ENCODE peak calls at places on chromosome 15, in nine cellular contexts. Z is stimulated activated CD4-positive, alpha-beta T cell treated with anti-CD3 and anti-CD28 coated beads, TNF-alpha, amount 100 ng/mL, for 4 hours; V is dermis blood vessel endothelial cell; O is cardiac fibroblast; M is HS-5; G is EL; H is activated gamma-delta T cell treated with anti-CD3 and anti-CD28 coated beads, Interleukin-2, amount 50 U/mL, for 16 hours; N is heart right ventricle; K is ACHN. I is an unnamed sample.

GRCh38 chr15:57085267-57085666 is 166.8 kb downstream of the TCF12 start:
- DNase-seq in Z (no peak), V (peak; percentile 24), O (peak; percentile 22), M (no peak), G (no peak), H (no peak), N (no peak), K (no peak), I (no peak)

GRCh38 chr15:53453253-53454105 is 306.0 kb downstream of the WDR72 start:
- DNase-seq in Z (no peak), V (no peak), O (no peak), M (no peak), G (no peak), H (no peak), N (no peak), K (no peak), I (no peak)

GRCh38 chr15:43880406-43881184 is 53.8 kb downstream of the WDR76 start:
- DNase-seq in Z (no peak), V (no peak), O (peak; percentile 17), M (no peak), G (no peak), H (no peak), N (no peak), K (no peak), I (no peak)

GRCh38 chr15:93428135-93428534 is 339.1 kb upstream of the RGMA start:
- DNase-seq in Z (no peak), V (no peak), O (no peak), M (no peak), G (no peak), H (no peak), N (no peak), K (no peak), I (no peak)

GRCh38 chr15:29037997-29038700 is 152.4 kb downstream of the APBA2 start:
- DNase-seq in Z (no peak), V (no peak), O (no peak), M (no peak), G (no peak), H (no peak), N (no peak), K (no peak), I (no peak)

GRCh38 chr15:100704281-100705055 is 102.1 kb downstream of the ASB7 start:
- DNase-seq in Z (no peak), V (peak; percentile 47), O (peak; percentile 93), M (peak; percentile 77), G (peak; percentile 85), H (no peak), N (no peak), K (no peak), I (no peak)

GRCh38 chr15:42155546-42156265 is 730 bp downstream of the PLA2G4F start:
- DNase-seq in Z (no peak), V (no peak), O (no peak), M (no peak), G (no peak), H (no peak), N (no peak), K (no peak), I (no peak)

GRCh38 chr15:60299452-60300047 is 98.2 kb downstream of the ANXA2 start:
- DNase-seq in Z (no peak), V (peak; percentile 35), O (peak; percentile 15), M (no peak), G (peak; percentile 43), H (no peak), N (no peak), K (no peak), I (peak; percentile 29)

GRCh38 chr15:95286316-95286880 is 1044.1 kb upstream of the NR2F2 start:
- DNase-seq in Z (no peak), V (no peak), O (no peak), M (no peak), G (no peak), H (no peak), N (no peak), K (no peak), I (no peak)

GRCh38 chr15:39795486-39795885 is 12.8 kb upstream of the FSIP1 start:
- DNase-seq in Z (no peak), V (no peak), O (no peak), M (no peak), G (no peak), H (no peak), N (no peak), K (no peak), I (no peak)

GRCh38 chr15:77029166-77030041 is 34.5 kb downstream of the PSTPIP1 start:
- DNase-seq in Z (no peak), V (no peak), O (no peak), M (no peak), G (no peak), H (no peak), N (no peak), K (no peak), I (peak; percentile 21)

GRCh38 chr15:31782951-31783350 is 247.4 kb upstream of the CHRNA7 start:
- DNase-seq in Z (no peak), V (no peak), O (no peak), M (no peak), G (no peak), H (no peak), N (no peak), K (no peak), I (no peak)

GRCh38 chr15:82139823-82140268 is 94.0 kb upstream of the MEX3B start:
- DNase-seq in Z (no peak), V (peak; percentile 72), O (peak; percentile 80), M (no peak), G (peak; percentile 64), H (no peak), N (no peak), K (peak; percentile 69), I (no peak)

GRCh38 chr15:100284191-100284590 is 57.6 kb downstream of the ADAMTS17 start:
- DNase-seq in Z (no peak), V (no peak), O (no peak), M (no peak), G (no peak), H (no peak), N (no peak), K (no peak), I (no peak)

GRCh38 chr15:84079885-84080777 is 155.4 kb upstream of the GOLGA6L4 start:
- DNase-seq in Z (no peak), V (peak; percentile 2), O (peak; percentile 25), M (no peak), G (peak; percentile 6), H (peak; percentile 4), N (peak; percentile 19), K (peak; percentile 33), I (peak; percentile 38)

GRCh38 chr15:69357773-69358765 is 56.1 kb upstream of the KIF23 start:
- DNase-seq in Z (no peak), V (no peak), O (peak; percentile 19), M (no peak), G (no peak), H (no peak), N (no peak), K (no peak), I (no peak)

GRCh38 chr15:76328962-76329361 is 7.6 kb upstream of the ISL2 start:
- DNase-seq in Z (no peak), V (no peak), O (peak; percentile 55), M (no peak), G (peak; percentile 46), H (no peak), N (no peak), K (peak; percentile 67), I (no peak)

GRCh38 chr15:47331796-47332480 is 385.4 kb upstream of the SEMA6D start:
- DNase-seq in Z (no peak), V (no peak), O (peak; percentile 59), M (no peak), G (no peak), H (no peak), N (no peak), K (no peak), I (no peak)

GRCh38 chr15:85785887-85786777 is 8.6 kb downstream of the KLHL25 start:
- DNase-seq in Z (no peak), V (peak; percentile 56), O (peak; percentile 56), M (no peak), G (peak; percentile 50), H (no peak), N (peak; percentile 52), K (peak; percentile 24), I (peak; percentile 76)

GRCh38 chr15:28154283-28154682 is 55.2 kb upstream of the OCA2 start:
- DNase-seq in Z (no peak), V (no peak), O (no peak), M (no peak), G (no peak), H (no peak), N (no peak), K (no peak), I (no peak)

GRCh38 chr15:42493694-42494093 is 1.7 kb upstream of the SNAP23 start:
- DNase-seq in Z (no peak), V (no peak), O (no peak), M (no peak), G (no peak), H (no peak), N (no peak), K (no peak), I (no peak)

I was measured in left ventricle myocardium superior.